ENCODE peak calls at places on chromosomes 2 and 18, in five cellular contexts. Q, D, C, F and P are unnamed samples.

GRCh38 chr2:69643602-69644505 is at the start of gene AAK1:
- DNase-seq in D (peak), Q (peak), C (peak), F (peak), P (peak)

GRCh38 chr2:164984428-164984827 is 29.1 kb upstream of the SLC38A11 start:
- DNase-seq in C (no peak), F (no peak), Q (no peak), D (no peak), P (no peak)

GRCh38 chr2:85445316-85446295 is 27.1 kb downstream of the SH2D6 start:
- DNase-seq in D (no peak), C (no peak), F (peak), Q (no peak), P (no peak)

GRCh38 chr18:48035556-48035860 is 105.0 kb upstream of the SMAD2 start:
- DNase-seq in Q (no peak), C (no peak), F (no peak), D (no peak), P (no peak)

GRCh38 chr2:238216651-238217184 is 13.2 kb upstream of the ILKAP start:
- DNase-seq in D (no peak), F (no peak), Q (no peak), C (peak), P (no peak)

GRCh38 chr2:86747708-86748627 is 27.9 kb downstream of the RMND5A start:
- DNase-seq in C (peak), F (peak), D (no peak), Q (no peak), P (no peak)

GRCh38 chr2:26585966-26586365 is 55.2 kb downstream of the CIB4 start:
- DNase-seq in C (no peak), D (no peak), Q (no peak), F (no peak), P (no peak)

GRCh38 chr2:121608367-121608766 is 40.9 kb downstream of the CLASP1 start:
- DNase-seq in Q (no peak), D (no peak), F (no peak), C (no peak), P (no peak)

GRCh38 chr2:7620255-7620654 is 703.0 kb downstream of the RNF144A start:
- DNase-seq in F (no peak), C (no peak), D (no peak), Q (no peak), P (no peak)

GRCh38 chr2:217902281-217903141 is 100.3 kb downstream of the TNS1 start:
- DNase-seq in D (no peak), C (no peak), Q (no peak), F (peak), P (no peak)

GRCh38 chr18:68466714-68467113 is 248.2 kb downstream of the TMX3 start:
- DNase-seq in Q (no peak), D (no peak), F (no peak), C (no peak), P (no peak)

GRCh38 chr18:13179566-13180113 is 38.9 kb upstream of the LDLRAD4 start:
- DNase-seq in D (no peak), C (no peak), Q (no peak), F (peak), P (no peak)

GRCh38 chr2:222903234-222904220 is 42.7 kb downstream of the ACSL3 start:
- DNase-seq in Q (no peak), F (peak), D (peak), C (no peak), P (no peak)

GRCh38 chr2:198930170-198930569 is 527.6 kb downstream of the SATB2 start:
- DNase-seq in C (no peak), F (no peak), Q (no peak), D (no peak), P (no peak)

GRCh38 chr2:199404841-199405240 is 52.9 kb downstream of the SATB2 start:
- DNase-seq in C (no peak), F (no peak), Q (no peak), D (no peak), P (no peak)

GRCh38 chr2:237967463-237967871 is 653 bp downstream of the UBE2F start:
- DNase-seq in Q (no peak), D (peak), C (no peak), F (peak), P (no peak)

GRCh38 chr2:72165792-72166191 is 18.1 kb upstream of the CYP26B1 start:
- DNase-seq in D (no peak), Q (no peak), F (no peak), C (no peak), P (no peak)

GRCh38 chr2:230956827-230957755 is 32.0 kb upstream of the GPR55 start:
- DNase-seq in D (peak), Q (no peak), F (peak), C (no peak), P (no peak)

GRCh38 chr2:31140151-31140550 is 1.9 kb upstream of the GALNT14 start:
- DNase-seq in D (no peak), F (peak), Q (no peak), C (no peak), P (no peak)

GRCh38 chr2:127142663-127143630 is 36.0 kb upstream of the BIN1 start:
- DNase-seq in F (no peak), C (no peak), D (no peak), Q (no peak), P (no peak)

GRCh38 chr18:1014951-1015627 is 110.4 kb downstream of the ADCYAP1 start:
- DNase-seq in F (no peak), C (no peak), Q (no peak), D (no peak), P (no peak)

GRCh38 chr18:25457196-25457595 is 105.2 kb upstream of the ZNF521 start:
- DNase-seq in Q (no peak), C (no peak), F (no peak), D (no peak), P (no peak)

GRCh38 chr2:113818382-113818951 is 62.0 kb upstream of the SLC35F5 start:
- DNase-seq in F (peak), Q (no peak), C (no peak), D (no peak), P (no peak)

GRCh38 chr2:19140463-19141208 is 217.8 kb downstream of the OSR1 start:
- DNase-seq in Q (no peak), D (no peak), C (no peak), F (no peak), P (no peak)

GRCh38 chr18:26618130-26618529 is 69.8 kb upstream of the KCTD1 start:
- DNase-seq in D (no peak), Q (no peak), C (no peak), F (no peak), P (no peak)

GRCh38 chr18:6509417-6510198 is 94.9 kb upstream of the L3MBTL4 start:
- DNase-seq in F (no peak), D (no peak), Q (no peak), C (no peak), P (no peak)

GRCh38 chr2:156325671-156326385 is 6.7 kb downstream of the NR4A2 start:
- DNase-seq in F (no peak), C (no peak), D (peak), Q (no peak), P (no peak)

GRCh38 chr2:119198267-119198840 is 25.3 kb upstream of the STEAP3 start:
- DNase-seq in D (no peak), C (no peak), Q (no peak), F (peak), P (no peak)

GRCh38 chr2:204545861-204546773 is 842 bp downstream of the PARD3B start:
- DNase-seq in F (peak), C (no peak), D (no peak), Q (no peak), P (no peak)

GRCh38 chr2:71466301-71467179 is 13.2 kb downstream of the DYSF start:
- DNase-seq in D (peak), F (no peak), Q (no peak), C (no peak), P (no peak)

GRCh38 chr2:152241956-152242355 is 66.4 kb upstream of the STAM2 start:
- DNase-seq in C (no peak), F (no peak), D (no peak), Q (no peak), P (no peak)

GRCh38 chr2:129464036-129464435 is 515.4 kb upstream of the RAB6C start:
- DNase-seq in C (no peak), D (peak), F (no peak), Q (no peak), P (no peak)

GRCh38 chr2:149375801-149376349 is 45.5 kb downstream of the LYPD6 start:
- DNase-seq in F (no peak), D (no peak), Q (no peak), C (no peak), P (no peak)